ENCODE peak calls at places on chromosomes 13 and 19, in five cellular contexts. A is H1, M is HEK293T, L is GM12878, F is NT2/D1. B is an unnamed sample.

GRCh38 chr13:94209110-94209509 is 270.4 kb downstream of the DCT start:
- DNase-seq in F (no peak), M (peak), A (no peak), L (no peak), B (no peak)

GRCh38 chr19:20165971-20166592 is 932 bp upstream of the ZNF486 start:
- DNase-seq in A (no peak), F (no peak), L (no peak), M (no peak), B (peak)

GRCh38 chr13:87810391-87810801 is 139.2 kb downstream of the SLITRK5 start:
- DNase-seq in A (peak), L (no peak), F (no peak), M (no peak), B (peak)

GRCh38 chr13:114106991-114107685 is 25.3 kb downstream of the RASA3 start:
- DNase-seq in F (no peak), L (no peak), A (no peak), M (no peak), B (no peak)

GRCh38 chr19:3184847-3185481 is 766 bp upstream of the NCLN start:
- DNase-seq in M (peak), L (no peak), A (no peak), F (no peak), B (no peak)

GRCh38 chr19:13969897-13970296 is 17.6 kb downstream of the DCAF15 start:
- DNase-seq in A (no peak), M (no peak), L (no peak), F (no peak), B (no peak)

GRCh38 chr19:18648971-18649310 is 12.1 kb downstream of the KLHL26 start:
- DNase-seq in M (no peak), A (no peak), L (no peak), F (no peak), B (no peak)

GRCh38 chr13:113776231-113777125 is 17.5 kb downstream of the TMEM255B start:
- DNase-seq in L (no peak), F (no peak), A (no peak), M (no peak), B (no peak)

GRCh38 chr13:104773775-104774174 is 1707.6 kb upstream of the SLC10A2 start:
- DNase-seq in F (peak), L (peak), A (no peak), M (peak), B (peak)

GRCh38 chr13:52949744-52950143 is 78.9 kb upstream of the OLFM4 start:
- DNase-seq in M (no peak), L (no peak), A (no peak), F (no peak), B (no peak)

GRCh38 chr13:110756268-110756667 is 42.8 kb downstream of the ING1 start:
- DNase-seq in L (no peak), M (no peak), F (peak), A (peak), B (no peak)

GRCh38 chr19:10286803-10287737 is at the start of gene ICAM4:
- DNase-seq in M (peak), A (no peak), F (no peak), L (no peak), B (peak)

GRCh38 chr19:47781590-47782318 is 3.3 kb downstream of the SELENOW start:
- DNase-seq in L (no peak), A (no peak), M (no peak), F (no peak), B (no peak)

GRCh38 chr19:18348171-18348570 is 7.8 kb downstream of the PGPEP1 start:
- DNase-seq in L (no peak), M (no peak), F (no peak), A (no peak), B (no peak)

GRCh38 chr19:41156207-41156606 is 36.8 kb upstream of the CYP2S1 start:
- DNase-seq in L (no peak), M (no peak), F (no peak), A (no peak), B (no peak)

GRCh38 chr19:41161903-41162302 is 31.1 kb upstream of the CYP2S1 start:
- DNase-seq in F (no peak), A (no peak), L (no peak), M (peak), B (no peak)

GRCh38 chr19:41154060-41154459 is 39.0 kb upstream of the CYP2S1 start:
- DNase-seq in F (no peak), M (no peak), L (no peak), A (no peak), B (no peak)

DNA sequence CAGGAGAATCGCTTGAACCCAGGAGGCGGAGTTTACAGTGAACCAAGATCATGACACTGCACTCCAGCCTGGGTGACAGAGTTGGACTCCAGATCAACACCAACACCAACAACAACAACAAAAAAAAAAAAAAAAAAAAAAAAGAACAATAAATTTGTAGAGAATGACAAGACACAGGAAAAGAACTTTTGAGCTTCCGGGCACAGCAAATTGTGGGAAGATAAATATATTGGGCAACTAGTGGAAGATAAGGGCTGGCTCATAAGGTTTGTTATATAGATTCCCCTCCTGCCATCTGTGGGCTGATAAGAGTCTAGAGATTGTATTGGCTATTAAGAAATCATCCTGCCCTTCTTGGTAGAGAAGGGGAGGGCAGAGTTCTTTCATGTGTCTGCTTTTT is 33.2 kb upstream of the CYP2S1 start:
- DNase-seq in L (no peak), M (no peak), F (no peak), A (no peak), B (peak)
- TF ChIP-seq SUZ12 in L (no peak), M (no peak), F (no peak), A (no peak), B (no peak)

GRCh38 chr13:111897846-111898215 is 169.1 kb upstream of the SOX1 start:
- DNase-seq in A (no peak), L (no peak), F (no peak), M (no peak), B (no peak)

GRCh38 chr13:111899714-111900389 is 167.1 kb upstream of the SOX1 start:
- DNase-seq in A (no peak), L (no peak), M (no peak), F (no peak), B (no peak)

GRCh38 chr13:111900390-111901180 is 166.4 kb upstream of the SOX1 start:
- DNase-seq in A (no peak), M (no peak), L (no peak), F (no peak), B (no peak)

GRCh38 chr13:111897178-111897845 is 169.6 kb upstream of the SOX1 start:
- DNase-seq in A (no peak), M (no peak), F (no peak), L (no peak), B (no peak)

DNA sequence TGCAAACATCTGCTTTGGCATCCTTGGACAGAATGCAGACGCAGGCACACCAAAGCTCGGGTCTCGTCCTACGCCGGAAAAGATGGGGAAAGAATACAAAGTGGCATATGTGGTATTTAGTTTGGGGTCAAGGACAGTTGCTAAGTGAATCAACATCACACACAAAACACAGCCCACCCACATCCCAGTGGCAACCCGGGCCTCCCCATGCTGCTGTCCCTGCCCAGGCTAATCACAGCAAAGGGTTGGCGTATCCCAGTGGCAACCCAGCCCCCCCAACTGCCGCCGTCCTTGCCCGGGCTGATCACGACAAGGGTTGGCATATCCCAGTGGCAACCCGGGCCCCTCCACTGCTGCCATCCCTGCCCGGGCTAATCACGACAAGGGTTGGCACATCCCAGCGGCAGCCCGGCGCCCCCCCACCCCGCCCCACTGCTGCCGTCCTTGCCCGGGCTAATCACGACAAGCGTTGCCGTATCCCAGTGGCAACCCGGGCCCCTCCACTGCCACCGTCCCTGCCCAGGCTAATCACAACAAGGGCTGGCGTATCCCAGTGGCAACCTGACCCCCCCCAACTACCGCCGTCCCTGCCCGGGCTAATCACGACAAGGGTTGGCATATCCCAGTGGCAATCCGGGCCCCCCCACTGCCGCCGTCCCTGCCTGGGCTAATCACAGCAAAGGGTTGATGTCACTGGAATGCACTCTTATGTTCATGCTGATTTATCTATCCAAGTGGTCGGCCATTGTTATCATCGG is 167.8 kb upstream of the SOX1 start:
- DNase-seq in M (no peak), L (no peak), F (no peak), A (no peak), B (no peak)
- TF ChIP-seq SUZ12 in M (no peak), L (no peak), F (no peak), A (no peak), B (no peak)

DNA sequence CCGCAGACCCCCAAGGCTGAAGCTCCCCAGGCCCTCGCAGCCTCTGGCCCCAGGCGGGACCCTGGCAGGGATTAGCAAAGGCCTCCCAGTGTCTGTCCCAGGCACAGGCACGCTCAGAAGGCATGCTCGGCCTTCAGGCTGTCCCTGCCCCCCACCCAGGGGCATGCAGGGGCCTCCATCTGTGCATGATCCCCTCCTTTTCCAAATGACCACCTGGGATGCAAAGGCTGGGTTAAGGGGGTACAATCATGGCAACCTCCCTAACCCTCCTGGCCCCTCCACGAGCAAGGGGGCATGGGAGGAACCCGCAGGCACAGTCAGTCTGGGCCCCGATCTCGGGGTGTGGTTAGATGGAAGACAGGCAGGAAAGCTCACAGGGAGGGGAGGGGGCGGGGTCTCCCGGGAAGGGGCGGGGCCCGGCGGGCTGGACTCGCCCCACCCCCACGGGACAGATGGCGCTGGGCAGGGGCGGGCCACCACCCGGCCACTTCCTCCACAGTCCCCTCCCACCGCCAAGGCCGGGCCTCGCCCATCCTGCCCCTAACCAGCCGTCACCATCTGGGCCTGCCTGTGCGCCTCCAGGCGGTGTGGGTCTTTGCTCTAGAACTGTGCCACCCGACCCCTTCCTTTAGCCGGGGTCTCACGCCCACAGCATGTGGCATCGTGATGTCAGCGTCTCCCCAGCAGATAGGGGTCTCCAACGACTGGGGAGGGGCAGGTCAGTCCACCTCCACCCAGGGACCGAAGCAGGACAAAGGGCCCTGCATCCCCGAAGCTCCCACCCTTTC is 7.0 kb upstream of the REXO1 start:
- DNase-seq in L (peak), A (peak), F (peak), M (peak), B (no peak)
- TF ChIP-seq SUZ12 in L (no peak), A (no peak), F (no peak), M (no peak), B (no peak)

DNA sequence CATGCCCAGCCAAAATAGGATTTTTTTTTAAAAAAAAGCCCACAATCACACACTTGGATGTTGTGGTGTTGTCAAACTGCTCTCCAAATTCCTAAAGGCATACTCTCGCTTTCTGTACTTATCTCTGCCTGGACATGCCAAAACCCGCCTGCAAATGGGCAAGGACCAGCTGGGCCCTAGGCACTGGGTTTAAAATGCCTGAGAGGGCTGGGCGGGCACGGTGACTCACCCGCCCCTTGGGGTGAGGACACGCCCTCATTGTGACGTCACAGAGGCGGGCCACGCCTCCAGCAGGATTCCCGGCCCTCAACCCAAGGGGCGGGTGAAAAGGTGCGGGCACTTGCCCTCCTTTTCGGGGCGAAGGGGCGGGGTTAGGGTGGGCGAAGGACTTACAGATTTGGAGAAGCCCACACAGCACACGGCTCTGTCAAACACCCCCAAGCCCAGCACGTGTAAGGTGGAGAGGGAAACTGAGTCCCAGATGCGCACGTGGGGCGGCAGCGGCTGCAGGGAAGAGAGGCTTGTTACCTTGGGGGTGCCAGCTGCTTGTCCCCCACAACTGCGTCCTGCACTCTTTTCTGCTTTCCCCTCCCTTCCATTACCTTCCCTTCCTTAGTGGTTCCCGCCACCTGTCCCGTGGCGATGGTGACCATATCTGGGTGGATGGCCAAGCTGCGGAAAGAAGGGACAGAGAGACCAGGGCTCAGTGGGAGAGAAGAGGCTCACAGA is 6.6 kb downstream of the EML2 start:
- DNase-seq in A (no peak), F (no peak), M (peak), L (no peak), B (no peak)
- TF ChIP-seq SUZ12 in A (no peak), F (no peak), M (no peak), L (no peak), B (no peak)

DNA sequence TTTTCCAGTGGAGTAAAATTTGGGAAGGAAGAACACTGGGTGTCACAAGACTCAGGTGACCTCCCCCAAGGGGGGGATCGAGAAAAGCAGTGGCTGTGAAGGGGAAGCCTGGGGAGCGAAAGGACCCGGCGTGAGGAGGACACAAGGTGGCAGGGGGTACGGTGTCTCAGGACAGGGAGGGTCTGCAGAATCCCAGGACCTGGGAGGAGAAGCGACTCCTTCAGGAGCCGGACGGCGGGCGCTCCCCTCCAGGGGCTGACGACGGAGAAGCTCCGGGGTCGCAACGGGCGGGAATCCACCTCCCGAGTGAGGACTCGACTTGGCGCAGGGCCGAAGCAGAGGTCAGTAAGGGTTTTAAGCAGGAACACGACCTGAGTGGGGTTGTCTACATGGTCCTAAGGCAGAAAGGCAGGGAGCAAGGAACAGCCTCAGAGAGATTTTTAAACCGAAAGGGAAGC is 529 bp downstream of the ZNF836 start:
- DNase-seq in L (no peak), M (no peak), A (no peak), F (no peak), B (no peak)
- TF ChIP-seq SUZ12 in L (no peak), M (no peak), A (no peak), F (no peak), B (no peak)

DNA sequence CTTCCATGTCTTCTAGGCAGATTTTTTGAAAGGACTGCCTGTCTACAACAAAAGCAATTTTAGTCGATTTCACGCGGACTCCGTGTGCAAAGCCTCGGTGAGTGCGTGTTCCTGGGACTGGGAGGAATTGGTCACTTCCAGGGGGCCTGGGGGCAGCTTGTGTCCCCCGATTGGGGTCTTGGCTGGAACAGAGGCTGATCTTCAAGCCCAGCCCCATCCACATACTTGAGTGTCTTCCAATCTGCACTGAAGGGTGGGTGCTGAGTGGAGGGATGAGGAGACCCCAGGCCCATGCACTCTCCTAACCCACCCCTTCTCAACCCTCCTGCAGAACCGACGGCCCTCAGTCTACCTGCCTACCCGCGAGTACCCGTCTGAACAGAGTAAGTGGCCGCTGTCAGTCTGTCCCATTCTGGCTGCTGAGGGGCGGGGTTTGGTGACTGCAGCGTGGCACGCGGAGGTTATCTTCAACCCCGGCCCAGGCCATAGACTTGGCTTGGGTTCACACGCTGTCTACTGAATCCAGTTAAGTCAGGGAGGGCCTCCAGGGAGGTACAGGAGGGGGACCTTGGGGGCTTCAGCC is 4.7 kb downstream of the DDA1 start:
- DNase-seq in M (no peak), L (no peak), A (no peak), F (no peak), B (no peak)
- TF ChIP-seq SUZ12 in M (no peak), L (no peak), A (no peak), F (no peak), B (no peak)

GRCh38 chr19:33317522-33317921 is 15.2 kb upstream of the CEBPA start:
- DNase-seq in L (no peak), F (no peak), A (no peak), M (no peak), B (no peak)

GRCh38 chr19:33311326-33311682 is 9.0 kb upstream of the CEBPA start:
- DNase-seq in M (no peak), A (no peak), L (no peak), F (no peak), B (no peak)

GRCh38 chr19:33312065-33312464 is 9.7 kb upstream of the CEBPA start:
- DNase-seq in F (no peak), A (no peak), L (no peak), M (no peak), B (no peak)

GRCh38 chr19:33320636-33321035 is 18.3 kb upstream of the CEBPA start:
- DNase-seq in A (no peak), F (no peak), M (no peak), L (no peak), B (no peak)

GRCh38 chr19:33316521-33317284 is 14.4 kb upstream of the CEBPA start:
- DNase-seq in F (no peak), L (no peak), A (no peak), M (no peak), B (peak)
- TF ChIP-seq SUZ12 in F (no peak), L (no peak), A (no peak), M (no peak), B (no peak)

GRCh38 chr19:1563251-1563650 is 4.9 kb downstream of the MEX3D start:
- DNase-seq in L (no peak), F (no peak), A (no peak), M (no peak), B (no peak)

GRCh38 chr19:1558552-1558951 is 9.6 kb downstream of the MEX3D start:
- DNase-seq in M (no peak), L (no peak), A (no peak), F (no peak), B (no peak)

GRCh38 chr19:1560281-1560882 is 7.7 kb downstream of the MEX3D start:
- DNase-seq in F (no peak), A (no peak), M (no peak), L (no peak), B (no peak)

GRCh38 chr19:1556639-1557070 is 11.5 kb downstream of the MEX3D start:
- DNase-seq in M (no peak), A (no peak), F (no peak), L (no peak), B (no peak)

GRCh38 chr19:1561236-1561842 is 6.8 kb downstream of the MEX3D start:
- DNase-seq in F (no peak), M (no peak), A (no peak), L (no peak), B (no peak)
- TF ChIP-seq SUZ12 in F (no peak), M (no peak), A (no peak), L (no peak), B (no peak)

DNA sequence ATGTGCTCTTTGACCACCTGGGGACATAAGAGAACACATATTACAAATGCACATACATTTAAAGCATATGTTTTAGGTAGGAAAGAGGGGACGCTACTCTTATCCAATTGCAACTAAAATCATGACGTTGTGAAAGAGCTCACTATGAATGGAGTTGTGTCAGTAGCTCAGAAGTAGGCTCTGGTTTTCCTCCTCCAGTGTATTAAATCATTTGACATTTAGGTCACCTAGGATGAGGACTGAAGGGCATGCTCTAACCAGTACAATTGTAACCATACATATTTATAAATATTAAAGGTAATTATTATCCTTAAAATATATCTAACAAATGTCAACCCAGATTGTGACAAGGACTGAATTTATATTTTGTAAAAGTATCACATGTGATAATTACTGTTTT is 389.0 kb downstream of the KLF12 start:
- DNase-seq in L (no peak), F (no peak), A (no peak), M (no peak), B (no peak)
- TF ChIP-seq SUZ12 in L (no peak), F (no peak), A (no peak), M (no peak), B (no peak)

GRCh38 chr19:6522712-6523111 is 8.1 kb upstream of the TNFSF9 start:
- DNase-seq in F (no peak), L (no peak), A (no peak), M (no peak), B (no peak)
- TF ChIP-seq SUZ12 in F (no peak), L (no peak), A (no peak), M (no peak), B (no peak)